ENCODE peak calls at places on chromosome 5, in nine cellular contexts. K, D, F, V, M, A, J, R and H are unnamed samples.

GRCh38 chr5:135488727-135489465 is 36.7 kb upstream of the TIFAB start:
- DNase-seq in V (no peak), R (peak), J (peak), M (no peak), A (peak), D (peak), K (peak), F (no peak), H (peak)

GRCh38 chr5:168047043-168047668 is 244.3 kb upstream of the WWC1 start:
- DNase-seq in J (peak), F (no peak), M (no peak), K (peak), V (peak), R (peak), A (peak), D (peak), H (no peak)

GRCh38 chr5:55903121-55903701 is 52.1 kb downstream of the IL31RA start:
- DNase-seq in K (peak), A (peak), D (peak), J (no peak), M (no peak), R (peak), F (no peak), V (peak), H (no peak)

GRCh38 chr5:126972062-126972895 is 58.1 kb downstream of the MARCHF3 start:
- DNase-seq in K (peak), R (no peak), V (peak), A (no peak), M (no peak), D (no peak), F (no peak), J (no peak), H (no peak)

GRCh38 chr5:178353461-178353860 is 120.9 kb upstream of the PHYKPL start:
- DNase-seq in F (no peak), K (no peak), R (no peak), D (no peak), A (no peak), J (no peak), M (no peak), V (no peak), H (no peak)

GRCh38 chr5:371811-372555 is 50.5 kb downstream of the AHRR start:
- DNase-seq in F (no peak), M (no peak), V (peak), K (no peak), A (no peak), J (no peak), D (no peak), R (no peak), H (no peak)

GRCh38 chr5:14144586-14145355 is 1.6 kb downstream of the TRIO start:
- DNase-seq in J (peak), A (peak), F (peak), D (peak), R (peak), K (peak), V (peak), M (no peak), H (no peak)

GRCh38 chr5:138737494-138738265 is 15.5 kb upstream of the CTNNA1 start:
- DNase-seq in F (no peak), A (no peak), R (no peak), D (peak), J (no peak), V (no peak), M (no peak), K (no peak), H (no peak)

GRCh38 chr5:162240734-162241133 is 173.2 kb downstream of the GABRG2 start:
- DNase-seq in K (no peak), J (no peak), R (no peak), D (no peak), F (no peak), A (no peak), V (no peak), M (no peak), H (no peak)

GRCh38 chr5:93189707-93190120 is 391.3 kb downstream of the NR2F1-AS1 start:
- DNase-seq in A (peak), K (peak), V (no peak), F (no peak), D (peak), R (peak), M (peak), J (no peak), H (no peak)

GRCh38 chr5:26519245-26519644 is 519.1 kb downstream of the CDH9 start:
- DNase-seq in K (no peak), R (no peak), D (no peak), J (no peak), A (no peak), V (no peak), F (no peak), M (no peak), H (no peak)

GRCh38 chr5:14406554-14406849 is 175.1 kb upstream of the OTULINL start:
- DNase-seq in V (no peak), D (peak), M (peak), R (no peak), K (peak), A (peak), J (no peak), F (no peak), H (no peak)

GRCh38 chr5:61371474-61371873 is 39.4 kb downstream of the ZSWIM6 start:
- DNase-seq in M (no peak), R (no peak), K (no peak), D (no peak), F (no peak), V (no peak), A (no peak), J (no peak), H (no peak)

GRCh38 chr5:151799407-151799806 is 27.7 kb downstream of the G3BP1 start:
- DNase-seq in A (peak), V (no peak), F (no peak), K (peak), J (no peak), R (no peak), M (no peak), D (peak), H (no peak)

GRCh38 chr5:151617841-151618710 is 26.9 kb upstream of the FAT2 start:
- DNase-seq in V (no peak), K (no peak), A (no peak), F (no peak), J (no peak), D (peak), M (no peak), R (peak), H (no peak)

GRCh38 chr5:7047862-7048261 is 334.6 kb downstream of the TENT4A start:
- DNase-seq in A (no peak), J (no peak), R (no peak), D (no peak), M (no peak), K (no peak), F (no peak), V (no peak), H (no peak)

GRCh38 chr5:39570418-39571027 is 145.7 kb upstream of the DAB2 start:
- DNase-seq in M (no peak), A (peak), R (peak), F (no peak), K (peak), V (peak), J (no peak), D (peak), H (peak)

GRCh38 chr5:62486672-62487071 is 74.1 kb downstream of the IPO11 start:
- DNase-seq in D (no peak), F (no peak), V (no peak), A (no peak), R (no peak), M (no peak), K (no peak), J (no peak), H (no peak)

GRCh38 chr5:83608122-83608521 is 112.5 kb downstream of the HAPLN1 start:
- DNase-seq in A (peak), J (peak), F (no peak), M (no peak), R (peak), V (peak), D (peak), K (peak), H (no peak)

GRCh38 chr5:91359957-91360609 is 23.0 kb downstream of the ARRDC3 start:
- DNase-seq in D (no peak), M (no peak), K (peak), V (no peak), A (no peak), F (no peak), R (no peak), J (no peak), H (no peak)

GRCh38 chr5:963673-964531 is 44.7 kb upstream of the NKD2 start:
- DNase-seq in A (peak), K (peak), M (peak), F (peak), J (no peak), D (no peak), V (peak), R (no peak), H (peak)

GRCh38 chr5:115575167-115576070 is 26.9 kb downstream of the TICAM2 start:
- DNase-seq in F (no peak), K (peak), M (no peak), D (no peak), A (peak), J (no peak), V (peak), R (no peak), H (no peak)

GRCh38 chr5:4011943-4012342 is 416.3 kb downstream of the IRX1 start:
- DNase-seq in K (no peak), R (no peak), M (no peak), J (no peak), D (no peak), V (no peak), F (no peak), A (no peak), H (no peak)

GRCh38 chr5:5373351-5374033 is 49.0 kb upstream of the ICE1 start:
- DNase-seq in K (peak), R (no peak), V (no peak), M (no peak), F (no peak), D (no peak), A (no peak), J (no peak), H (no peak)

GRCh38 chr5:38846379-38846967 is 661 bp downstream of the OSMR start:
- DNase-seq in M (no peak), J (no peak), F (no peak), R (peak), D (peak), V (no peak), A (peak), K (no peak), H (no peak)

GRCh38 chr5:34735436-34736426 is 79.6 kb downstream of the RAI14 start:
- DNase-seq in V (no peak), D (peak), K (peak), A (peak), M (no peak), F (no peak), J (no peak), R (no peak), H (peak)

DNA sequence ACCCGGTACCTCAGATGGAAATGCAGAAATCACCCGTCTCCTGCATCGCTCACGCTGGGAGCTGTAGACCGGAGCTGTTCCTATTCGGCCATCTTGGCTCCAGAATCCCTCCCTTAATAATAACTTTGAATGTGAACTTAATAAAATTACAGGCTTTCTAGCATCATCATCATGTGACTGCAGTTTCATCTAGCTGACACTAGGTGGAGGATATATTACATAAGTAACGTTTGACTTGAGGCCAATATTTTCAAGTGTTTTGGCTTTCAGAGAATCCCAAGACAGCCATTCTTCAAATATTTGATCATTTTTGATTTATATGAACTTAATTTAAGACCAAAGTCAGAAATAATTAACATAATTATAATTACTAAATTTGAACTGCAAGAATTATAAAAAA is 474.9 kb upstream of the CDH10 start:
- DNase-seq in K (no peak), D (peak), F (no peak), R (peak), M (no peak), V (no peak), A (no peak), J (no peak), H (no peak)
- TF ChIP-seq CTCF in K (no peak), D (peak), F (no peak), R (no peak), M (no peak), V (no peak), A (no peak), J (peak), H (no peak)

GRCh38 chr5:180291943-180292831 is at the start of gene MAPK9:
- DNase-seq in R (peak), M (no peak), F (peak), J (peak), D (peak), V (peak), A (peak), K (peak), H (peak)

GRCh38 chr5:180290568-180291233 is 1.2 kb downstream of the MAPK9 start:
- DNase-seq in V (no peak), A (no peak), M (no peak), K (no peak), F (no peak), R (no peak), J (no peak), D (peak), H (no peak)

GRCh38 chr5:180289966-180290365 is 1.9 kb downstream of the MAPK9 start:
- DNase-seq in M (no peak), K (no peak), V (no peak), J (no peak), R (no peak), F (no peak), D (peak), A (no peak), H (no peak)

GRCh38 chr5:180289433-180289832 is 2.5 kb downstream of the MAPK9 start:
- DNase-seq in M (no peak), K (no peak), A (no peak), V (no peak), F (no peak), J (no peak), R (no peak), D (peak), H (no peak)

GRCh38 chr5:180291234-180291940 is 496 bp downstream of the MAPK9 start:
- DNase-seq in M (no peak), R (no peak), K (no peak), F (peak), A (no peak), J (peak), D (peak), V (peak), H (no peak)
- TF ChIP-seq CTCF in M (peak), R (peak), K (peak), F (no peak), A (peak), J (peak), D (peak), V (peak), H (peak)

GRCh38 chr5:175696139-175696854 is 38.4 kb downstream of the HRH2 start:
- DNase-seq in K (peak), D (peak), A (no peak), M (no peak), F (peak), V (peak), J (peak), R (peak), H (no peak)
- TF ChIP-seq CTCF in K (peak), D (peak), A (no peak), M (no peak), F (peak), V (peak), J (peak), R (peak), H (no peak)

GRCh38 chr5:110054240-110054639 is 364.5 kb downstream of the MAN2A1 start:
- DNase-seq in R (peak), M (no peak), J (no peak), A (peak), F (no peak), K (peak), D (peak), V (peak), H (no peak)
- TF ChIP-seq CTCF in R (no peak), M (no peak), J (no peak), A (no peak), F (no peak), K (peak), D (peak), V (peak), H (no peak)

DNA sequence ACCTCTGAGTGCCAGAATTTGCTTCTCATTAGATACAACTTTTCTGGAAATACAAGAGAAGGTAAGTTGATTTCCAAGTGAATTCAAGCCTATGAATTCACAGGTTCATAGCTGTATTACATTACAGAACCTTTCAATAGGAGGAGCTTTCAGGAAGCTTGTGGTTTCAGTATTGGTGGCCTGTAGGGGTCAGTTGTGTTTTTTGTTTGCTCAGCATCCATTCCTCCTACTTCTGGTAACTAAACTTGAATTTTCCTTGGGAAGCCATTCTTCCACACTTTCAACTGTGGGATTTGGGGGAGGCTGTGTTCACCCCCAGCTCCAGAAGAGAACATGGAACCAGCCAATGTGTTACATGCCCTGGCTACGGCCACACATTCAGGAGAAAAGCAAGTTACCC is 5.6 kb upstream of the CYSTM1 start:
- DNase-seq in A (no peak), J (no peak), K (peak), F (no peak), V (no peak), R (peak), M (no peak), D (peak), H (no peak)
- TF ChIP-seq CTCF in A (no peak), J (no peak), K (no peak), F (no peak), V (no peak), R (no peak), M (no peak), D (peak), H (no peak)